ENCODE peak calls at places on chromosome 21, in five cellular contexts. J is K562, L is astrocyte of the spinal cord, V is psoas muscle, Q is IMR-90. I is an unnamed sample.

GRCh38 chr21:16377857-16378256 is 648.1 kb downstream of the USP25 start:
- DNase-seq in J (no peak), L (no peak), V (no peak), Q (no peak), I (no peak)

GRCh38 chr21:43911015-43911934 is 46.3 kb downstream of the AGPAT3 start:
- DNase-seq in J (no peak), L (no peak), V (no peak), Q (no peak), I (no peak)

GRCh38 chr21:29155118-29155932 is 24.9 kb downstream of the MAP3K7CL start:
- DNase-seq in J (no peak), L (peak), V (peak), Q (peak), I (peak)

GRCh38 chr21:45640888-45641479 is 2.5 kb upstream of the PCBP3 start:
- DNase-seq in J (no peak), L (peak), V (no peak), Q (peak), I (no peak)

GRCh38 chr21:15285567-15285966 is 220.8 kb upstream of the NRIP1 start:
- DNase-seq in J (no peak), L (no peak), V (no peak), Q (no peak), I (no peak)

GRCh38 chr21:39610705-39611104 is 2.0 kb upstream of the B3GALT5 start:
- DNase-seq in J (no peak), L (peak), V (no peak), Q (no peak), I (no peak)

GRCh38 chr21:18153063-18153462 is 91.6 kb upstream of the CHODL start:
- DNase-seq in J (no peak), L (no peak), V (no peak), Q (no peak), I (no peak)

GRCh38 chr21:45088729-45089128 is 14.3 kb downstream of the ADARB1 start:
- DNase-seq in J (no peak), L (no peak), V (no peak), Q (no peak), I (no peak)

GRCh38 chr21:43827015-43827611 is 37.7 kb downstream of the RRP1 start:
- DNase-seq in J (no peak), L (peak), V (peak), Q (peak), I (no peak)

GRCh38 chr21:32411366-32412161 is 942 bp upstream of the EVA1C start:
- DNase-seq in J (peak), L (peak), V (peak), Q (peak), I (no peak)

GRCh38 chr21:44408226-44408625 is 47.1 kb upstream of the LRRC3 start:
- DNase-seq in J (no peak), L (no peak), V (no peak), Q (no peak), I (no peak)

GRCh38 chr21:30408782-30409494 is 13.1 kb downstream of the KRTAP13-1 start:
- DNase-seq in J (peak), L (peak), V (no peak), Q (no peak), I (no peak)

GRCh38 chr21:46056450-46056903 is 41.4 kb upstream of the COL6A2 start:
- DNase-seq in J (no peak), L (peak), V (peak), Q (peak), I (peak)

GRCh38 chr21:39525129-39525528 is 73.4 kb downstream of the SH3BGR start:
- DNase-seq in J (no peak), L (no peak), V (peak), Q (no peak), I (no peak)

GRCh38 chr21:28518620-28519019 is 474.1 kb downstream of the LTN1 start:
- DNase-seq in J (no peak), L (peak), V (no peak), Q (peak), I (no peak)

GRCh38 chr21:16424331-16424749 is 694.6 kb downstream of the USP25 start:
- DNase-seq in J (no peak), L (peak), V (no peak), Q (no peak), I (no peak)

GRCh38 chr21:31176080-31176551 is 137.8 kb upstream of the KRTAP19-8 start:
- DNase-seq in J (no peak), L (no peak), V (no peak), Q (no peak), I (no peak)

GRCh38 chr21:43904316-43904925 is 39.4 kb downstream of the AGPAT3 start:
- DNase-seq in J (no peak), L (no peak), V (no peak), Q (no peak), I (no peak)

GRCh38 chr21:45499970-45500575 is 42.2 kb downstream of the SLC19A1 start:
- DNase-seq in J (no peak), L (no peak), V (no peak), Q (no peak), I (no peak)

GRCh38 chr21:19224090-19224489 is 820.5 kb upstream of the TMPRSS15 start:
- DNase-seq in J (no peak), L (no peak), V (no peak), Q (no peak), I (no peak)

GRCh38 chr21:16134134-16134533 is 404.4 kb downstream of the USP25 start:
- DNase-seq in J (no peak), L (no peak), V (no peak), Q (no peak), I (no peak)

GRCh38 chr21:33286600-33287456 is 20.7 kb downstream of the IL10RB start:
- DNase-seq in J (no peak), L (peak), V (no peak), Q (peak), I (peak)

GRCh38 chr21:43639470-43640178 is 19.7 kb downstream of the HSF2BP start:
- DNase-seq in J (no peak), L (peak), V (no peak), Q (peak), I (peak)

GRCh38 chr21:33268736-33269441 is 2.7 kb downstream of the IL10RB start:
- DNase-seq in J (no peak), L (no peak), V (no peak), Q (no peak), I (no peak)

GRCh38 chr21:46675595-46676280 is 40.3 kb downstream of the PRMT2 start:
- DNase-seq in J (no peak), L (peak), V (no peak), Q (peak), I (no peak)

GRCh38 chr21:34949499-34949898 is 99.6 kb downstream of the RUNX1 start:
- DNase-seq in J (no peak), L (no peak), V (no peak), Q (no peak), I (no peak)
- TF ChIP-seq CTCF in J (no peak), L (no peak), V (no peak), Q (no peak), I (no peak)

GRCh38 chr21:36463204-36463603 is 16.7 kb downstream of the CLDN14 start:
- DNase-seq in J (no peak), L (no peak), V (no peak), Q (no peak), I (no peak)

GRCh38 chr21:36461918-36462486 is 17.9 kb downstream of the CLDN14 start:
- DNase-seq in J (no peak), L (no peak), V (no peak), Q (no peak), I (no peak)

GRCh38 chr21:36464590-36464989 is 15.3 kb downstream of the CLDN14 start:
- DNase-seq in J (no peak), L (no peak), V (no peak), Q (no peak), I (no peak)

GRCh38 chr21:36465481-36465880 is 14.4 kb downstream of the CLDN14 start:
- DNase-seq in J (no peak), L (no peak), V (no peak), Q (no peak), I (no peak)

GRCh38 chr21:36463991-36464390 is 15.9 kb downstream of the CLDN14 start:
- DNase-seq in J (no peak), L (no peak), V (no peak), Q (no peak), I (no peak)
- H3K4me3 ChIP-seq in J (no peak), L (no peak), V (no peak), Q (no peak), I (no peak)

GRCh38 chr21:37746849-37747248 is 169.4 kb downstream of the KCNJ6 start:
- DNase-seq in J (no peak), L (no peak), V (no peak), Q (no peak), I (no peak)
- TF ChIP-seq CTCF in J (peak), L (peak), V (no peak), Q (no peak), I (no peak)

GRCh38 chr21:42423685-42424084 is 20.0 kb downstream of the UBASH3A start:
- DNase-seq in J (no peak), L (no peak), V (no peak), Q (no peak), I (no peak)

GRCh38 chr21:42424848-42425602 is 21.3 kb downstream of the UBASH3A start:
- DNase-seq in J (no peak), L (no peak), V (no peak), Q (no peak), I (no peak)

GRCh38 chr21:42426424-42426823 is 22.7 kb downstream of the UBASH3A start:
- DNase-seq in J (no peak), L (no peak), V (no peak), Q (no peak), I (no peak)

GRCh38 chr21:42426876-42427480 is 23.3 kb downstream of the UBASH3A start:
- DNase-seq in J (no peak), L (no peak), V (no peak), Q (no peak), I (no peak)

DNA sequence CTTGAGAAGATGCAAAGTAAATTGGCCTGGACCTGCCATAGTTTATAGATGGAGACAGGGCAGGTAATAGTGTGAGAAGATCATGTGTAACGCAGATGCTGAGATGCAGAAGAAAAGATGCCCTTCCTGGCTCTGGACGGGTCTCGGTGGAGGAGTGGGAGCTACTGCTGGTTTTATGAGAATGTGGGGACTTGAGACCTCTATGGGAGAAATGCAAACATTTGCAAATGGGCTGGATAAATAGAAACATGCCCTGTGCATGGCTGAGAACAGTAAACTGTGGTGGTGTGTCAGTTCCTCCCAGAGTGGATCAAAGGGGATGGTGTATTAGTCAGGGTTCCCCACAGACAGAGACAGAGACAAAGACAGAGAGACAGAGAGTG is 21.9 kb downstream of the UBASH3A start:
- DNase-seq in J (no peak), L (no peak), V (no peak), Q (no peak), I (no peak)
- H3K4me3 ChIP-seq in J (no peak), L (no peak), V (no peak), Q (no peak), I (no peak)